ENCODE peak calls at places on chromosomes 5 and 9, in five cellular contexts. Q is IMR-90, L is K562, R is H1, P is HepG2. K is an unnamed sample.
A peak's percentile ranks its signal among the peaks of the same experiment; 100 is the strongest.

GRCh38 chr9:6271508-6272228 is 56.1 kb downstream of the IL33 start:
- DNase-seq in L (no peak), Q (no peak), P (no peak), R (no peak), K (no peak)

GRCh38 chr9:14272924-14273528 is 40.9 kb downstream of the NFIB start:
- DNase-seq in R (no peak), P (no peak), Q (no peak), L (no peak), K (no peak)

GRCh38 chr5:139982157-139982974 is 60.7 kb downstream of the NRG2 start:
- DNase-seq in L (peak; percentile 23), P (no peak), Q (peak; percentile 4), R (no peak), K (no peak)

GRCh38 chr5:17374973-17375844 is 122.8 kb upstream of the TAF11L2 start:
- DNase-seq in R (peak; percentile 47), P (peak; percentile 21), L (no peak), Q (peak; percentile 56), K (peak; percentile 95)

GRCh38 chr5:43418561-43418960 is 6.4 kb upstream of the CCL28 start:
- DNase-seq in Q (no peak), L (no peak), R (no peak), P (no peak), K (no peak)

GRCh38 chr5:150058480-150059126 is 27.8 kb downstream of the CSF1R start:
- DNase-seq in Q (peak; percentile 82), P (no peak), R (no peak), L (peak; percentile 35), K (no peak)

GRCh38 chr9:129646654-129647053 is 4.7 kb upstream of the ASB6 start:
- DNase-seq in R (no peak), L (no peak), Q (no peak), P (no peak), K (no peak)

GRCh38 chr5:64301566-64301965 is 135.9 kb downstream of the RNF180 start:
- DNase-seq in L (no peak), P (no peak), Q (no peak), R (no peak), K (no peak)

GRCh38 chr5:141822134-141822533 is 56.1 kb downstream of the PCDH1 start:
- DNase-seq in P (no peak), L (no peak), Q (peak; percentile 50), R (no peak), K (no peak)

GRCh38 chr5:58459276-58459859 is 518 bp downstream of the PLK2 start:
- DNase-seq in R (no peak), Q (peak; percentile 38), L (no peak), P (peak; percentile 1), K (peak; percentile 47)

GRCh38 chr5:103454774-103455173 is 107.8 kb downstream of the NUDT12 start:
- DNase-seq in L (no peak), Q (peak; percentile 33), R (no peak), P (no peak), K (no peak)

GRCh38 chr5:103452089-103452488 is 110.5 kb downstream of the NUDT12 start:
- DNase-seq in Q (no peak), P (no peak), L (no peak), R (no peak), K (no peak)

GRCh38 chr5:103452666-103453065 is 109.9 kb downstream of the NUDT12 start:
- DNase-seq in P (no peak), Q (peak; percentile 37), L (no peak), R (no peak), K (no peak)

GRCh38 chr5:103446813-103447212 is 115.8 kb downstream of the NUDT12 start:
- DNase-seq in L (no peak), R (no peak), Q (peak; percentile 61), P (no peak), K (no peak)

GRCh38 chr5:103450333-103451061 is 112.1 kb downstream of the NUDT12 start:
- DNase-seq in Q (peak; percentile 88), L (no peak), R (no peak), P (no peak), K (no peak)
- TF ChIP-seq MAFK in Q (no peak), L (no peak), R (no peak), P (no peak), K (no peak)

GRCh38 chr9:136551401-136552116 is 5.7 kb upstream of the NOTCH1 start:
- DNase-seq in R (no peak), Q (peak; percentile 64), P (no peak), L (peak; percentile 76), K (peak; percentile 58)
- TF ChIP-seq MAFK in R (no peak), Q (no peak), P (no peak), L (no peak), K (no peak)

GRCh38 chr9:96004384-96004783 is 128.9 kb downstream of the ERCC6L2 start:
- DNase-seq in Q (no peak), P (no peak), R (no peak), L (no peak), K (no peak)
- TF ChIP-seq MAFK in Q (no peak), P (no peak), R (no peak), L (no peak), K (no peak)

GRCh38 chr5:160174290-160174689 is 55.0 kb upstream of the FABP6 start:
- DNase-seq in P (no peak), R (no peak), L (no peak), Q (no peak), K (no peak)

GRCh38 chr5:160169326-160169725 is 50.1 kb upstream of the PWWP2A start:
- DNase-seq in P (no peak), Q (peak; percentile 97), R (no peak), L (peak; percentile 2), K (no peak)

GRCh38 chr5:160167623-160168165 is 48.4 kb upstream of the PWWP2A start:
- DNase-seq in P (peak; percentile 61), L (peak; percentile 4), Q (no peak), R (no peak), K (no peak)

GRCh38 chr5:160174780-160175437 is 54.4 kb upstream of the FABP6 start:
- DNase-seq in P (no peak), R (no peak), Q (no peak), L (no peak), K (no peak)

DNA sequence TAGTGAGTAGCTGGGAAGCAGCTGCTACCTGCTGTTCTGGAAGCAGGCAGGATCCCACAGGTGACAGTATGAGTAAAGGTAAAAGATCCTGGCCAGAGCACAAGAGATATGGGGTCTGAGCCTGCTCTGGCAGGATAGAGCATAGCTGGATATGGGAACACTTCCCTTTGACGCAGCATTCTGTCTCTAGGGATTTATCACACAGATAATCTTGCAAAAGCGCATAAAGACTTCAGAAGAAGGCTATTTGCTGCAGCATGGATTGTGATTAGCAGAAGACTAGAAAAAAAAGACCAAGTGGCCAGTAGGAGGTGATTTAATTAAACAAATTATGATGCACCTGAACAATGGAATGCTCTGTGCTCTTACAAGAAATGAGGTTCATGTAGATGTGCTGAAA is 52.4 kb upstream of the PWWP2A start:
- DNase-seq in P (no peak), L (no peak), Q (no peak), R (no peak), K (no peak)
- TF ChIP-seq MAFK in P (no peak), L (no peak), Q (no peak), R (no peak), K (no peak)

GRCh38 chr5:16156152-16156551 is 23.4 kb downstream of the MARCHF11 start:
- DNase-seq in P (no peak), Q (no peak), L (no peak), R (no peak), K (no peak)

GRCh38 chr5:16160706-16161105 is 18.9 kb downstream of the MARCHF11 start:
- DNase-seq in R (no peak), L (peak; percentile 55), P (peak; percentile 60), Q (peak; percentile 62), K (peak; percentile 73)
- TF ChIP-seq MAFK in R (no peak), L (no peak), P (no peak), Q (no peak), K (no peak)

K was measured in A549.